ENCODE peak calls at places on chromosomes 7 and 10, in five cellular contexts. L is transverse colon, X is psoas muscle, K is heart left ventricle, S is thoracic aorta. O is an unnamed sample. For H3K4me1, the result is how much of the 10 kb centered on the place peaks cover.

GRCh38 chr10:133520193-133520738 is 6.9 kb upstream of the CYP2E1 start:
- DNase-seq in L (peak), X (peak), K (peak), S (no peak), O (peak)

GRCh38 chr10:61391281-61391680 is 61.9 kb downstream of the TMEM26 start:
- DNase-seq in L (no peak), X (no peak), K (no peak), S (no peak), O (no peak)

GRCh38 chr7:43906327-43907010 is at the start of gene URGCP:
- DNase-seq in L (peak), X (peak), K (peak), S (no peak), O (peak)

GRCh38 chr7:43621729-43622448 is 39.0 kb downstream of the STK17A start:
- DNase-seq in L (no peak), X (no peak), K (no peak), S (no peak), O (no peak)

GRCh38 chr7:41005381-41005901 is 697.4 kb downstream of the INHBA start:
- DNase-seq in L (no peak), X (no peak), K (peak), S (no peak), O (no peak)

GRCh38 chr10:78768882-78769281 is 299.9 kb upstream of the ZMIZ1 start:
- DNase-seq in L (no peak), X (no peak), K (peak), S (no peak), O (no peak)

GRCh38 chr10:118463740-118464139 is 121.6 kb upstream of the FAM204A start:
- DNase-seq in L (no peak), X (no peak), K (no peak), S (no peak), O (no peak)

GRCh38 chr10:680146-680545 is 9.3 kb downstream of the DIP2C start:
- DNase-seq in L (no peak), X (peak), K (peak), S (no peak), O (no peak)

GRCh38 chr7:12951397-12951801 is 264.0 kb downstream of the ARL4A start:
- DNase-seq in L (no peak), X (no peak), K (no peak), S (no peak), O (no peak)

GRCh38 chr10:50367732-50368131 is 116.4 kb upstream of the ASAH2 start:
- DNase-seq in L (peak), X (no peak), K (no peak), S (no peak), O (peak)

GRCh38 chr7:137682596-137682995 is 164.2 kb downstream of the DGKI start:
- DNase-seq in L (no peak), X (no peak), K (no peak), S (no peak), O (no peak)

GRCh38 chr7:39317107-39317506 is 249.1 kb upstream of the YAE1 start:
- DNase-seq in L (no peak), X (no peak), K (no peak), S (no peak), O (no peak)

GRCh38 chr7:120933475-120933874 is 17.1 kb upstream of the ING3 start:
- DNase-seq in L (no peak), X (no peak), K (no peak), S (no peak), O (no peak)

GRCh38 chr10:3527869-3528268 is 257.1 kb downstream of the KLF6 start:
- DNase-seq in L (no peak), X (no peak), K (no peak), S (no peak), O (no peak)

GRCh38 chr10:3526721-3527120 is 258.3 kb downstream of the KLF6 start:
- DNase-seq in L (no peak), X (no peak), K (no peak), S (no peak), O (no peak)

GRCh38 chr10:3527144-3527543 is 257.9 kb downstream of the KLF6 start:
- DNase-seq in L (no peak), X (no peak), K (no peak), S (no peak), O (no peak)

GRCh38 chr10:3524086-3524960 is 260.7 kb downstream of the KLF6 start:
- DNase-seq in L (no peak), X (no peak), K (no peak), S (no peak), O (no peak)

GRCh38 chr10:3525832-3526449 is 259.1 kb downstream of the KLF6 start:
- DNase-seq in L (peak), X (peak), K (peak), S (peak), O (no peak)
- TF ChIP-seq CTCF in L (no peak), X (no peak), K (no peak), S (no peak), O (no peak)

GRCh38 chr7:77330169-77330882 is 85.8 kb downstream of the GSAP start:
- DNase-seq in L (no peak), X (no peak), K (no peak), S (no peak), O (no peak)

GRCh38 chr7:77327932-77328628 is 88.1 kb downstream of the GSAP start:
- DNase-seq in L (no peak), X (no peak), K (no peak), S (no peak), O (no peak)

GRCh38 chr7:77329466-77330168 is 86.5 kb downstream of the GSAP start:
- DNase-seq in L (no peak), X (no peak), K (no peak), S (no peak), O (no peak)

GRCh38 chr7:77327067-77327931 is 88.8 kb downstream of the GSAP start:
- DNase-seq in L (peak), X (no peak), K (peak), S (no peak), O (peak)

DNA sequence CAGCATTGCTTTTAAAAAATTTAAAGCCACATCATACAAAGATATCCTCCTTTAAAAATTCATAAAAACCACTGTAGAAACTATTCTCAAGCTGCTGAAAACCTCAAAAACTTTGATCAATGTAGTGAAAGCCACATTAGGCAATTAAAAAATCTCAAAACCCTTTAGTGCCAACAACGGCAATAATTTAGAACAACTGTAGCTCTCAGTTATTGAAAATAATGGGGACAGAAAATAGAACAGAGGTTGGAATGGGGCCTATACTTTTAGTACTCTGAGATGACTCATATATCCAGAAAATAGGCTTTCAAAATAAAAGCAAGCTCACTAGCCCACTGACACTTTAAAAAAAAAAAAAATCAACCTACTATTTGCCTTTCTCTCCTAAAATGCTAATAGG is 87.5 kb downstream of the GSAP start:
- DNase-seq in L (no peak), X (no peak), K (no peak), S (no peak), O (no peak)
- H3K4me3 ChIP-seq in L (no peak), X (no peak), K (no peak), S (peak), O (no peak)

GRCh38 chr10:82411416-82411815 is 536.4 kb downstream of the NRG3 start:
- DNase-seq in L (no peak), X (no peak), K (no peak), S (no peak), O (peak)
- H3K4me1 ChIP-seq in L (under half), X (under half), K (under half), S (under half), O (under half)

GRCh38 chr7:54541941-54542618 is at the start of gene VSTM2A:
- DNase-seq in L (no peak), X (no peak), K (no peak), S (no peak), O (no peak)
- TF ChIP-seq CTCF in L (no peak), X (no peak), K (no peak), S (no peak), O (no peak)

GRCh38 chr10:31707578-31708411 is 220.8 kb downstream of the ARHGAP12 start:
- DNase-seq in L (peak), X (peak), K (peak), S (no peak), O (no peak)

GRCh38 chr10:31709028-31709427 is 219.6 kb downstream of the ARHGAP12 start:
- DNase-seq in L (no peak), X (peak), K (no peak), S (no peak), O (no peak)

GRCh38 chr10:31708513-31708912 is 220.1 kb downstream of the ARHGAP12 start:
- DNase-seq in L (no peak), X (peak), K (peak), S (no peak), O (no peak)

GRCh38 chr10:31706464-31706863 is 222.2 kb downstream of the ARHGAP12 start:
- DNase-seq in L (no peak), X (no peak), K (no peak), S (no peak), O (no peak)

GRCh38 chr10:31706921-31707571 is 221.6 kb downstream of the ARHGAP12 start:
- DNase-seq in L (no peak), X (peak), K (peak), S (no peak), O (no peak)
- H3K4me3 ChIP-seq in L (no peak), X (peak), K (peak), S (peak), O (no peak)

GRCh38 chr10:30029164-30029889 is 30.1 kb downstream of the JCAD start:
- DNase-seq in L (no peak), X (no peak), K (no peak), S (no peak), O (no peak)
- H3K4me1 ChIP-seq in L (under half), X (under half), K (under half), S (under half), O (under half)

GRCh38 chr10:11451640-11452260 is 159.7 kb downstream of the USP6NL start:
- DNase-seq in L (no peak), X (no peak), K (no peak), S (no peak), O (no peak)

GRCh38 chr10:11454160-11454559 is 157.3 kb downstream of the USP6NL start:
- DNase-seq in L (no peak), X (no peak), K (no peak), S (no peak), O (no peak)

GRCh38 chr10:11450427-11450826 is 161.0 kb downstream of the USP6NL start:
- DNase-seq in L (no peak), X (no peak), K (no peak), S (no peak), O (no peak)

GRCh38 chr10:11457336-11457735 is 154.1 kb downstream of the USP6NL start:
- DNase-seq in L (no peak), X (no peak), K (no peak), S (no peak), O (no peak)

GRCh38 chr10:11454958-11455566 is 156.4 kb downstream of the USP6NL start:
- DNase-seq in L (no peak), X (no peak), K (no peak), S (no peak), O (no peak)
- TF ChIP-seq CTCF in L (no peak), X (no peak), K (no peak), S (no peak), O (peak)

DNA sequence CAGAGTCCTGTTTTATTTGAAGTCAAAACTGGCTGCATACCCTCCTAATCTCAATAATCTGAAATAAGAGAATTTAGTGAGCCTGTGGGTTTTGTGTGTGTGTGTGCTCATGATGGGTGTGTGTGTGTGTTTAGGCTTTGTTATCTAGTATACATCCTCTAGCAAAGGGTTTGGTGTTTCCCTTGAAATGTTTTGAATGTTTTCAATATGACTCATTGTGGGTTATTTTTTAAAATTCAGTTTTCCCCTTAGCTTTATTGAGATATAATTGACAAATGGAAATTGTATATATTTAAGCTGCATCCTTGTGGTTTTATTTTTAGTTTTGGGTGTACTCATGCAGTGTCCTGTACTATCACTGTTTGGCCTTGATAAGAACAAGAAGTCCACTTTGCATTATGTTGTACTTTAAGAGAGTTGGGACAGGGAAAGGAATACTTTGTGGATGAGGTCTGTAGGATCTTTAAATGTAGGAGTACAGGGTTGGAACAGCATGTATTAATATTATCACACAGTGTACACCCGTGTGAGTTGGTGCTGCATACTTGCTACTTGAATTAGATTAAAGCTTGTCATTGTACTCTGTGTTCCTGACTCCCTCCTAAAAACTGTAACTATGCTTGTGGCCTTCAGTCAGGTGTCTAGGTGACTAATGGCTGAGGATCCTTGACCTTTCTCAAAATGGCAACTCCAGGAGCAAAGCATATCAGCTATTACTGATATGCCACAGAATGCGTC is 58.3 kb downstream of the VCL start:
- DNase-seq in L (no peak), X (no peak), K (peak), S (no peak), O (peak)
- H3K4me3 ChIP-seq in L (no peak), X (no peak), K (no peak), S (no peak), O (no peak)

DNA sequence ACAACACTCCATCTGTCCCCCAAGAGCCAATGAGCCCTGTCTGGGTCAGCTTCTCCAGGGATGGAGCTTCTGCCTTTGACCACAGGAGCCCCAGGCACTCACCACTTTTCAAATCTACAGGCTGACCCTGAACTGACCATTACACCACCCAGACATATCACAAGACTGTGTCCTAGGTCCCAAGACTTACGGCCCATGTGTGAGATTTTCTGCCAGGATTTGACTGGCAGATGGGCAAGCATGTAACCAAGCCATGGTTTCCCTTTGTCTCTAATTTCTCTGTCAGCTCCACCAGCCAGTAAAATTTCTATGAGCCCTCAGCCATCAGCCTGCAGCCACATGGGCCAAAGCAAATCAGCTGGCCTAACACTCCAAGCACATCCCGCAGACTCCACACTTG is 92.5 kb downstream of the SH3PXD2A start:
- DNase-seq in L (no peak), X (no peak), K (no peak), S (no peak), O (no peak)
- H3K4me1 ChIP-seq in L (under half), X (half or more), K (half or more), S (under half), O (under half)

O was measured in Caco-2.